ENCODE peak calls at places on chromosome 1, in nine cellular contexts. One of them, this sample, is unnamed.

GRCh38 chr1:86994061-86994460 is 79.6 kb downstream of the HS2ST1 start:
- DNase-seq in CD8-positive, alpha-beta memory T cell: no peak
- DNase-seq in body of pancreas: no peak
- DNase-seq in lower lobe of right lung: no peak
- DNase-seq in aorta: no peak
- DNase-seq in ovary: no peak
- DNase-seq in neural progenitor cell: no peak
- DNase-seq in left ventricle myocardium inferior: no peak
- DNase-seq in A549: no peak
- DNase-seq in this sample: no peak

GRCh38 chr1:209486861-209487260 is 96.7 kb upstream of the CAMK1G start:
- DNase-seq in aorta: no peak
- DNase-seq in neural progenitor cell: no peak
- DNase-seq in A549: no peak
- DNase-seq in left ventricle myocardium inferior: no peak
- DNase-seq in CD8-positive, alpha-beta memory T cell: no peak
- DNase-seq in ovary: no peak
- DNase-seq in lower lobe of right lung: no peak
- DNase-seq in body of pancreas: no peak
- DNase-seq in this sample: no peak

GRCh38 chr1:22808846-22809501 is 98.3 kb downstream of the EPHB2 start:
- DNase-seq in lower lobe of right lung: peak
- DNase-seq in body of pancreas: peak
- DNase-seq in CD8-positive, alpha-beta memory T cell: no peak
- DNase-seq in left ventricle myocardium inferior: peak
- DNase-seq in aorta: peak
- DNase-seq in ovary: peak
- DNase-seq in neural progenitor cell: no peak
- DNase-seq in A549: no peak
- DNase-seq in this sample: no peak

GRCh38 chr1:19468397-19468956 is 16.9 kb downstream of the CAPZB start:
- DNase-seq in body of pancreas: peak
- DNase-seq in lower lobe of right lung: peak
- DNase-seq in CD8-positive, alpha-beta memory T cell: peak
- DNase-seq in left ventricle myocardium inferior: no peak
- DNase-seq in aorta: no peak
- DNase-seq in A549: peak
- DNase-seq in ovary: no peak
- DNase-seq in neural progenitor cell: no peak
- DNase-seq in this sample: no peak

GRCh38 chr1:17135530-17135929 is 16.3 kb upstream of the PADI2 start:
- DNase-seq in A549: peak
- DNase-seq in ovary: no peak
- DNase-seq in aorta: no peak
- DNase-seq in body of pancreas: no peak
- DNase-seq in left ventricle myocardium inferior: no peak
- DNase-seq in CD8-positive, alpha-beta memory T cell: no peak
- DNase-seq in neural progenitor cell: no peak
- DNase-seq in lower lobe of right lung: no peak
- DNase-seq in this sample: no peak

GRCh38 chr1:8540266-8540926 is 222.5 kb downstream of the SLC45A1 start:
- DNase-seq in CD8-positive, alpha-beta memory T cell: no peak
- DNase-seq in aorta: no peak
- DNase-seq in left ventricle myocardium inferior: no peak
- DNase-seq in A549: no peak
- DNase-seq in ovary: no peak
- DNase-seq in body of pancreas: no peak
- DNase-seq in neural progenitor cell: no peak
- DNase-seq in lower lobe of right lung: no peak
- DNase-seq in this sample: no peak

GRCh38 chr1:117563492-117563875 is 42.4 kb upstream of the TENT5C start:
- DNase-seq in left ventricle myocardium inferior: no peak
- DNase-seq in ovary: no peak
- DNase-seq in CD8-positive, alpha-beta memory T cell: no peak
- DNase-seq in body of pancreas: no peak
- DNase-seq in neural progenitor cell: no peak
- DNase-seq in lower lobe of right lung: no peak
- DNase-seq in A549: no peak
- DNase-seq in aorta: no peak
- DNase-seq in this sample: no peak

GRCh38 chr1:44827197-44828002 is 15.7 kb downstream of the PTCH2 start:
- DNase-seq in ovary: peak
- DNase-seq in body of pancreas: peak
- DNase-seq in left ventricle myocardium inferior: no peak
- DNase-seq in A549: no peak
- DNase-seq in neural progenitor cell: no peak
- DNase-seq in lower lobe of right lung: no peak
- DNase-seq in aorta: peak
- DNase-seq in CD8-positive, alpha-beta memory T cell: no peak
- DNase-seq in this sample: no peak

GRCh38 chr1:87968259-87968955 is 639.7 kb downstream of the LMO4 start:
- DNase-seq in ovary: peak
- DNase-seq in A549: no peak
- DNase-seq in neural progenitor cell: peak
- DNase-seq in left ventricle myocardium inferior: peak
- DNase-seq in aorta: peak
- DNase-seq in CD8-positive, alpha-beta memory T cell: no peak
- DNase-seq in body of pancreas: no peak
- DNase-seq in lower lobe of right lung: no peak
- DNase-seq in this sample: no peak

GRCh38 chr1:12296623-12297022 is 66.8 kb downstream of the VPS13D start:
- DNase-seq in A549: no peak
- DNase-seq in left ventricle myocardium inferior: no peak
- DNase-seq in ovary: no peak
- DNase-seq in lower lobe of right lung: no peak
- DNase-seq in neural progenitor cell: no peak
- DNase-seq in aorta: no peak
- DNase-seq in body of pancreas: no peak
- DNase-seq in CD8-positive, alpha-beta memory T cell: no peak
- DNase-seq in this sample: no peak

GRCh38 chr1:156760092-156760795 is 7.1 kb upstream of the PRCC start:
- DNase-seq in left ventricle myocardium inferior: no peak
- DNase-seq in ovary: no peak
- DNase-seq in neural progenitor cell: peak
- DNase-seq in lower lobe of right lung: no peak
- DNase-seq in body of pancreas: no peak
- DNase-seq in aorta: no peak
- DNase-seq in CD8-positive, alpha-beta memory T cell: no peak
- DNase-seq in A549: no peak
- DNase-seq in this sample: no peak

GRCh38 chr1:61950418-61950817 is 208.1 kb downstream of the PATJ start:
- DNase-seq in ovary: no peak
- DNase-seq in left ventricle myocardium inferior: no peak
- DNase-seq in aorta: no peak
- DNase-seq in CD8-positive, alpha-beta memory T cell: no peak
- DNase-seq in neural progenitor cell: peak
- DNase-seq in body of pancreas: no peak
- DNase-seq in lower lobe of right lung: no peak
- DNase-seq in A549: peak
- DNase-seq in this sample: peak

GRCh38 chr1:17717595-17717994 is 37.5 kb upstream of the ACTL8 start:
- DNase-seq in aorta: no peak
- DNase-seq in neural progenitor cell: no peak
- DNase-seq in ovary: no peak
- DNase-seq in A549: no peak
- DNase-seq in left ventricle myocardium inferior: no peak
- DNase-seq in CD8-positive, alpha-beta memory T cell: no peak
- DNase-seq in lower lobe of right lung: no peak
- DNase-seq in body of pancreas: no peak
- DNase-seq in this sample: no peak

GRCh38 chr1:231020816-231021215 is 19.2 kb downstream of the FAM89A start:
- DNase-seq in ovary: no peak
- DNase-seq in CD8-positive, alpha-beta memory T cell: no peak
- DNase-seq in lower lobe of right lung: no peak
- DNase-seq in A549: no peak
- DNase-seq in aorta: no peak
- DNase-seq in neural progenitor cell: no peak
- DNase-seq in body of pancreas: no peak
- DNase-seq in left ventricle myocardium inferior: no peak
- DNase-seq in this sample: no peak

GRCh38 chr1:84143796-84144565 is at the start of gene PRKACB:
- DNase-seq in lower lobe of right lung: no peak
- DNase-seq in left ventricle myocardium inferior: no peak
- DNase-seq in aorta: no peak
- DNase-seq in body of pancreas: no peak
- DNase-seq in neural progenitor cell: no peak
- DNase-seq in CD8-positive, alpha-beta memory T cell: no peak
- DNase-seq in A549: no peak
- DNase-seq in ovary: no peak
- DNase-seq in this sample: no peak

GRCh38 chr1:84145051-84145450 is 980 bp downstream of the PRKACB start:
- DNase-seq in ovary: no peak
- DNase-seq in lower lobe of right lung: no peak
- DNase-seq in body of pancreas: peak
- DNase-seq in left ventricle myocardium inferior: no peak
- DNase-seq in neural progenitor cell: no peak
- DNase-seq in A549: no peak
- DNase-seq in aorta: no peak
- DNase-seq in CD8-positive, alpha-beta memory T cell: no peak
- DNase-seq in this sample: no peak

GRCh38 chr1:84148758-84149157 is 4.7 kb downstream of the PRKACB start:
- DNase-seq in ovary: no peak
- DNase-seq in neural progenitor cell: no peak
- DNase-seq in lower lobe of right lung: no peak
- DNase-seq in aorta: no peak
- DNase-seq in CD8-positive, alpha-beta memory T cell: no peak
- DNase-seq in A549: no peak
- DNase-seq in body of pancreas: no peak
- DNase-seq in left ventricle myocardium inferior: no peak
- DNase-seq in this sample: no peak

GRCh38 chr1:84141177-84142003 is 2.7 kb upstream of the PRKACB start:
- DNase-seq in CD8-positive, alpha-beta memory T cell: no peak
- DNase-seq in aorta: no peak
- DNase-seq in left ventricle myocardium inferior: no peak
- DNase-seq in A549: no peak
- DNase-seq in lower lobe of right lung: no peak
- DNase-seq in neural progenitor cell: no peak
- DNase-seq in ovary: no peak
- DNase-seq in body of pancreas: no peak
- DNase-seq in this sample: no peak

GRCh38 chr1:84146375-84147032 is 2.4 kb downstream of the PRKACB start:
- DNase-seq in CD8-positive, alpha-beta memory T cell: no peak
- DNase-seq in aorta: no peak
- DNase-seq in ovary: no peak
- DNase-seq in lower lobe of right lung: no peak
- DNase-seq in A549: peak
- DNase-seq in left ventricle myocardium inferior: no peak
- DNase-seq in body of pancreas: no peak
- DNase-seq in neural progenitor cell: no peak
- DNase-seq in this sample: no peak
- H3K4me3 ChIP-seq in CD8-positive, alpha-beta memory T cell: peak
- H3K4me3 ChIP-seq in aorta: no peak
- H3K4me3 ChIP-seq in ovary: no peak
- H3K4me3 ChIP-seq in lower lobe of right lung: peak
- H3K4me3 ChIP-seq in A549: no peak
- H3K4me3 ChIP-seq in left ventricle myocardium inferior: peak
- H3K4me3 ChIP-seq in body of pancreas: no peak
- H3K4me3 ChIP-seq in neural progenitor cell: no peak
- H3K4me3 ChIP-seq in this sample: no peak

GRCh38 chr1:159171254-159171687 is at the start of gene CADM3:
- DNase-seq in ovary: no peak
- DNase-seq in aorta: no peak
- DNase-seq in neural progenitor cell: peak
- DNase-seq in body of pancreas: no peak
- DNase-seq in left ventricle myocardium inferior: no peak
- DNase-seq in lower lobe of right lung: no peak
- DNase-seq in A549: no peak
- DNase-seq in CD8-positive, alpha-beta memory T cell: no peak
- DNase-seq in this sample: no peak
- H3K4me3 ChIP-seq in ovary: no peak
- H3K4me3 ChIP-seq in aorta: no peak
- H3K4me3 ChIP-seq in neural progenitor cell: peak
- H3K4me3 ChIP-seq in body of pancreas: no peak
- H3K4me3 ChIP-seq in left ventricle myocardium inferior: peak
- H3K4me3 ChIP-seq in lower lobe of right lung: peak
- H3K4me3 ChIP-seq in A549: peak
- H3K4me3 ChIP-seq in CD8-positive, alpha-beta memory T cell: no peak
- H3K4me3 ChIP-seq in this sample: no peak

DNA sequence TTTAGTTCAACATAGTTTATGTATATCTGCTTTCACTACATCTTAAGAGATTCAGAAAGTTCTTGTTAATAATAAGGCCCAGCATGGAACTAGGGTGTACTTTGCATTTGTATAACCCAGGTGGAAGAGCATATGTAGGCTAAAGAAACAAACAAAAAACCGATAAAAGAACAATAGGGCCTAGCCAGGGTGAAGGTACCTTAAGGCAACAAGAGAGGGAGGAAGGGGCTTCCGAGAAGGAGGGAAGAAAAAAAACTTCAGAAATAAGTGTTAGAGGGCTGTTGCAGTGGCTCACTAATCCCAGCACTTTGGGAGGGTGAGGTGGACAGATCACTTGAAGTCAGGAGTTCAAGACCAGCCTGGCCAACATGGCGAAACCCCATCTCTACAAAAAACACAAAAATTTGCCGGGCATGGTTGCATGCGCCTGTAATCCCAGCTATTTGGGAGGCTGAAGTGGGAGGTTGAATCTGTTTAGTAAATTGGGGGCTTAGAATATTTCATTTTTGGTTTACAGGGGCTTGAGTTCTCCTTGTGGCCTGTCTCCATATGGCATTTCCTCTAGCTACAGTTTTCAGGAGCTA is 4.7 kb upstream of the SPATA45 start:
- DNase-seq in A549: no peak
- DNase-seq in body of pancreas: no peak
- DNase-seq in ovary: no peak
- DNase-seq in aorta: no peak
- DNase-seq in left ventricle myocardium inferior: no peak
- DNase-seq in CD8-positive, alpha-beta memory T cell: no peak
- DNase-seq in lower lobe of right lung: no peak
- DNase-seq in neural progenitor cell: no peak
- DNase-seq in this sample: no peak
- H3K4me3 ChIP-seq in A549: no peak
- H3K4me3 ChIP-seq in body of pancreas: no peak
- H3K4me3 ChIP-seq in ovary: no peak
- H3K4me3 ChIP-seq in aorta: no peak
- H3K4me3 ChIP-seq in left ventricle myocardium inferior: no peak
- H3K4me3 ChIP-seq in CD8-positive, alpha-beta memory T cell: no peak
- H3K4me3 ChIP-seq in lower lobe of right lung: no peak
- H3K4me3 ChIP-seq in neural progenitor cell: no peak
- H3K4me3 ChIP-seq in this sample: no peak

DNA sequence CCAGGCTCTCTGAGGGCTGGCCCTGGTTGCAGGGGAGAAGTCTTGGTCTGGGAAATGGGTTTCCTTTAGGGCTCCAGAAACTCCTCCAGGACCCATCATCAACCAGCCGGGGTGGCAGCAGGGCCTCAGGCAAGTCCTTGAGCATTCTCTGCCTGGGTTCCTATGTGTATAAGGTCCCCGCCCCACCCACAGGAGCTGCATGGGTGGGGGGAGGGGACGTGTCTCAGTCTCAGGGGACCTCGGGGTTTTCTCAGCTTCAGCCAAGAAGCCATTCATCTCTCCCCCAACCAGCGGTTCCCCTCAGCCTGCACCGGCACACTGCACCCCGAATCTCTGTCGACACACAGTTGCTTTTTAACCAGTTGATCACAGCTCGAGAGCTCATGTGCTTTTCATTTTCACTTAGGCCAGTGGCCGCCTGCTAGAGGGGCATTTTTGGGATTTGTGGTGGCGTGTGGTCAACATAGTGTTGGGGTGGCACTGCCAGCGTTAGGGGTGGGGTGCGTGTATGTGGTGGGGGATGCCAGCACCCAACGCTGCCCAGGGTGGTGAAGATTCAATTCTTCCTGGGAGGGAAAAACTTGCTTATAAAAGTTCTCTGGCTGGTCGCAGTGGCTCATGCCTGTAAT is 6.5 kb downstream of the RUNX3 start:
- DNase-seq in lower lobe of right lung: no peak
- DNase-seq in CD8-positive, alpha-beta memory T cell: no peak
- DNase-seq in A549: no peak
- DNase-seq in left ventricle myocardium inferior: no peak
- DNase-seq in body of pancreas: no peak
- DNase-seq in ovary: no peak
- DNase-seq in aorta: no peak
- DNase-seq in neural progenitor cell: no peak
- DNase-seq in this sample: no peak
- H3K4me3 ChIP-seq in lower lobe of right lung: no peak
- H3K4me3 ChIP-seq in CD8-positive, alpha-beta memory T cell: peak
- H3K4me3 ChIP-seq in A549: no peak
- H3K4me3 ChIP-seq in left ventricle myocardium inferior: no peak
- H3K4me3 ChIP-seq in body of pancreas: no peak
- H3K4me3 ChIP-seq in ovary: no peak
- H3K4me3 ChIP-seq in aorta: no peak
- H3K4me3 ChIP-seq in neural progenitor cell: no peak
- H3K4me3 ChIP-seq in this sample: no peak